ENCODE peak calls at places on chromosome 3, in five cellular contexts. P, A, X, V and H are unnamed samples.

GRCh38 chr3:90253131-90253530 is 1145.7 kb downstream of the EPHA3 start:
- DNase-seq in P (no peak), X (no peak), V (no peak), A (no peak), H (no peak)

GRCh38 chr3:138812806-138813205 is 21.9 kb downstream of the PIK3CB start:
- DNase-seq in V (no peak), P (peak), X (no peak), A (no peak), H (no peak)

GRCh38 chr3:172102123-172102882 is 62.9 kb downstream of the FNDC3B start:
- DNase-seq in P (no peak), V (no peak), X (no peak), A (no peak), H (no peak)

GRCh38 chr3:124669470-124669869 is 60.8 kb upstream of the UMPS start:
- DNase-seq in A (peak), V (no peak), X (no peak), P (peak), H (no peak)

GRCh38 chr3:138467905-138468304 is 33.5 kb downstream of the ESYT3 start:
- DNase-seq in X (no peak), A (no peak), V (no peak), P (no peak), H (no peak)

GRCh38 chr3:148360046-148360445 is 337.7 kb upstream of the AGTR1 start:
- DNase-seq in X (no peak), V (no peak), P (peak), A (no peak), H (no peak)

GRCh38 chr3:123803521-123803920 is 80.6 kb downstream of the MYLK start:
- DNase-seq in X (no peak), V (no peak), P (no peak), A (no peak), H (no peak)

GRCh38 chr3:83233715-83234114 is 1472.3 kb upstream of the GBE1 start:
- DNase-seq in V (no peak), A (no peak), X (no peak), P (no peak), H (no peak)

GRCh38 chr3:22981176-22981575 is 222.0 kb upstream of the UBE2E2 start:
- DNase-seq in V (peak), X (no peak), P (no peak), A (no peak), H (peak)

GRCh38 chr3:171013822-171014748 is 12.4 kb downstream of the SLC2A2 start:
- DNase-seq in P (no peak), A (no peak), V (no peak), X (no peak), H (no peak)

GRCh38 chr3:159854500-159855124 is 134.0 kb upstream of the IL12A start:
- DNase-seq in X (peak), A (peak), V (no peak), P (peak), H (no peak)

GRCh38 chr3:27353221-27353620 is 16.0 kb downstream of the NEK10 start:
- DNase-seq in P (peak), A (no peak), X (no peak), V (no peak), H (no peak)

GRCh38 chr3:95354494-95354893 is 1291.6 kb downstream of the NSUN3 start:
- DNase-seq in P (no peak), A (no peak), X (no peak), V (no peak), H (no peak)